ENCODE peak calls at places on chromosomes 2 and 18, in nine cellular contexts. One of them, this sample, is unnamed.

GRCh38 chr2:37507069-37507410 is 162.6 kb downstream of the QPCT start:
- DNase-seq in GM23338: no peak
- DNase-seq in OCI-LY7: no peak
- DNase-seq in GM23248: no peak
- DNase-seq in HCT116: no peak
- DNase-seq in neural progenitor cell: no peak
- DNase-seq in PC-3: no peak
- DNase-seq in SK-N-SH: no peak
- DNase-seq in MM.1S: no peak
- DNase-seq in this sample: no peak

GRCh38 chr2:80303825-80304521 is 579 bp downstream of the LRRTM1 start:
- DNase-seq in GM23338: peak; percentile 69
- DNase-seq in OCI-LY7: no peak
- DNase-seq in GM23248: peak; percentile 9
- DNase-seq in HCT116: no peak
- DNase-seq in neural progenitor cell: peak; percentile 79
- DNase-seq in PC-3: no peak
- DNase-seq in SK-N-SH: peak; percentile 78
- DNase-seq in MM.1S: no peak
- DNase-seq in this sample: no peak

GRCh38 chr2:43212216-43212828 is 14.1 kb downstream of the ZFP36L2 start:
- DNase-seq in GM23338: no peak
- DNase-seq in OCI-LY7: no peak
- DNase-seq in GM23248: no peak
- DNase-seq in HCT116: no peak
- DNase-seq in neural progenitor cell: no peak
- DNase-seq in PC-3: no peak
- DNase-seq in SK-N-SH: no peak
- DNase-seq in MM.1S: no peak
- DNase-seq in this sample: no peak

GRCh38 chr2:190718652-190719526 is 70.0 kb downstream of the NAB1 start:
- DNase-seq in GM23338: peak; percentile 18
- DNase-seq in OCI-LY7: no peak
- DNase-seq in GM23248: peak; percentile 75
- DNase-seq in HCT116: peak; percentile 66
- DNase-seq in neural progenitor cell: no peak
- DNase-seq in PC-3: peak; percentile 97
- DNase-seq in SK-N-SH: peak; percentile 16
- DNase-seq in MM.1S: no peak
- DNase-seq in this sample: peak; percentile 82

GRCh38 chr18:39053569-39053968 is 1488.0 kb upstream of the CELF4 start:
- DNase-seq in GM23338: no peak
- DNase-seq in OCI-LY7: no peak
- DNase-seq in GM23248: no peak
- DNase-seq in HCT116: no peak
- DNase-seq in neural progenitor cell: peak; percentile 14
- DNase-seq in PC-3: no peak
- DNase-seq in SK-N-SH: peak; percentile 13
- DNase-seq in MM.1S: no peak
- DNase-seq in this sample: no peak

GRCh38 chr2:127463155-127463991 is 45.1 kb downstream of the PROC start:
- DNase-seq in GM23338: peak; percentile 77
- DNase-seq in OCI-LY7: no peak
- DNase-seq in GM23248: no peak
- DNase-seq in HCT116: no peak
- DNase-seq in neural progenitor cell: peak; percentile 81
- DNase-seq in PC-3: no peak
- DNase-seq in SK-N-SH: peak; percentile 49
- DNase-seq in MM.1S: no peak
- DNase-seq in this sample: peak; percentile 17

GRCh38 chr2:62467475-62468321 is 38.3 kb downstream of the TMEM17 start:
- DNase-seq in GM23338: peak; percentile 34
- DNase-seq in OCI-LY7: no peak
- DNase-seq in GM23248: peak; percentile 74
- DNase-seq in HCT116: no peak
- DNase-seq in neural progenitor cell: no peak
- DNase-seq in PC-3: no peak
- DNase-seq in SK-N-SH: no peak
- DNase-seq in MM.1S: peak; percentile 70
- DNase-seq in this sample: no peak

GRCh38 chr2:161992526-161992925 is 81.5 kb downstream of the DPP4 start:
- DNase-seq in GM23338: no peak
- DNase-seq in OCI-LY7: no peak
- DNase-seq in GM23248: no peak
- DNase-seq in HCT116: no peak
- DNase-seq in neural progenitor cell: no peak
- DNase-seq in PC-3: no peak
- DNase-seq in SK-N-SH: no peak
- DNase-seq in MM.1S: peak; percentile 84
- DNase-seq in this sample: no peak

GRCh38 chr2:7517851-7518250 is 600.6 kb downstream of the RNF144A start:
- DNase-seq in GM23338: no peak
- DNase-seq in OCI-LY7: no peak
- DNase-seq in GM23248: no peak
- DNase-seq in HCT116: no peak
- DNase-seq in neural progenitor cell: no peak
- DNase-seq in PC-3: no peak
- DNase-seq in SK-N-SH: no peak
- DNase-seq in MM.1S: no peak
- DNase-seq in this sample: no peak

GRCh38 chr2:161095314-161095713 is 64.9 kb upstream of the TANK start:
- DNase-seq in GM23338: no peak
- DNase-seq in OCI-LY7: no peak
- DNase-seq in GM23248: no peak
- DNase-seq in HCT116: no peak
- DNase-seq in neural progenitor cell: no peak
- DNase-seq in PC-3: no peak
- DNase-seq in SK-N-SH: no peak
- DNase-seq in MM.1S: no peak
- DNase-seq in this sample: no peak

GRCh38 chr2:39913648-39914456 is 134.8 kb upstream of the THUMPD2 start:
- DNase-seq in GM23338: peak; percentile 81
- DNase-seq in OCI-LY7: peak; percentile 85
- DNase-seq in GM23248: peak; percentile 85
- DNase-seq in HCT116: peak; percentile 59
- DNase-seq in neural progenitor cell: peak; percentile 62
- DNase-seq in PC-3: peak; percentile 88
- DNase-seq in SK-N-SH: peak; percentile 57
- DNase-seq in MM.1S: peak; percentile 67
- DNase-seq in this sample: peak; percentile 69

GRCh38 chr2:40558772-40559171 is 106.9 kb upstream of the SLC8A1 start:
- DNase-seq in GM23338: no peak
- DNase-seq in OCI-LY7: no peak
- DNase-seq in GM23248: no peak
- DNase-seq in HCT116: no peak
- DNase-seq in neural progenitor cell: no peak
- DNase-seq in PC-3: no peak
- DNase-seq in SK-N-SH: no peak
- DNase-seq in MM.1S: no peak
- DNase-seq in this sample: no peak

GRCh38 chr2:106144621-106145331 is 49.3 kb downstream of the UXS1 start:
- DNase-seq in GM23338: no peak
- DNase-seq in OCI-LY7: no peak
- DNase-seq in GM23248: no peak
- DNase-seq in HCT116: no peak
- DNase-seq in neural progenitor cell: no peak
- DNase-seq in PC-3: no peak
- DNase-seq in SK-N-SH: no peak
- DNase-seq in MM.1S: no peak
- DNase-seq in this sample: no peak

GRCh38 chr2:134070281-134070731 is 183.6 kb upstream of the MGAT5 start:
- DNase-seq in GM23338: no peak
- DNase-seq in OCI-LY7: no peak
- DNase-seq in GM23248: no peak
- DNase-seq in HCT116: no peak
- DNase-seq in neural progenitor cell: no peak
- DNase-seq in PC-3: peak; percentile 19
- DNase-seq in SK-N-SH: no peak
- DNase-seq in MM.1S: no peak
- DNase-seq in this sample: no peak

GRCh38 chr2:119123359-119123758 is 35.2 kb downstream of the C1QL2 start:
- DNase-seq in GM23338: no peak
- DNase-seq in OCI-LY7: no peak
- DNase-seq in GM23248: no peak
- DNase-seq in HCT116: no peak
- DNase-seq in neural progenitor cell: peak; percentile 33
- DNase-seq in PC-3: no peak
- DNase-seq in SK-N-SH: no peak
- DNase-seq in MM.1S: no peak
- DNase-seq in this sample: no peak

GRCh38 chr2:108446703-108447102 is 2.3 kb upstream of the GCC2 start:
- DNase-seq in GM23338: no peak
- DNase-seq in OCI-LY7: no peak
- DNase-seq in GM23248: no peak
- DNase-seq in HCT116: no peak
- DNase-seq in neural progenitor cell: no peak
- DNase-seq in PC-3: peak; percentile 5
- DNase-seq in SK-N-SH: no peak
- DNase-seq in MM.1S: no peak
- DNase-seq in this sample: no peak

GRCh38 chr18:75036941-75037516 is 171.9 kb downstream of the PTGR3 start:
- DNase-seq in GM23338: no peak
- DNase-seq in OCI-LY7: no peak
- DNase-seq in GM23248: peak; percentile 2
- DNase-seq in HCT116: no peak
- DNase-seq in neural progenitor cell: no peak
- DNase-seq in PC-3: peak; percentile 65
- DNase-seq in SK-N-SH: no peak
- DNase-seq in MM.1S: no peak
- DNase-seq in this sample: no peak
- TF ChIP-seq EZH2phosphoT487 in GM23338: no peak
- TF ChIP-seq EZH2phosphoT487 in OCI-LY7: no peak
- TF ChIP-seq EZH2phosphoT487 in GM23248: no peak
- TF ChIP-seq EZH2phosphoT487 in HCT116: no peak
- TF ChIP-seq EZH2phosphoT487 in neural progenitor cell: no peak
- TF ChIP-seq EZH2phosphoT487 in PC-3: no peak
- TF ChIP-seq EZH2phosphoT487 in SK-N-SH: no peak
- TF ChIP-seq EZH2phosphoT487 in MM.1S: no peak
- TF ChIP-seq EZH2phosphoT487 in this sample: no peak

DNA sequence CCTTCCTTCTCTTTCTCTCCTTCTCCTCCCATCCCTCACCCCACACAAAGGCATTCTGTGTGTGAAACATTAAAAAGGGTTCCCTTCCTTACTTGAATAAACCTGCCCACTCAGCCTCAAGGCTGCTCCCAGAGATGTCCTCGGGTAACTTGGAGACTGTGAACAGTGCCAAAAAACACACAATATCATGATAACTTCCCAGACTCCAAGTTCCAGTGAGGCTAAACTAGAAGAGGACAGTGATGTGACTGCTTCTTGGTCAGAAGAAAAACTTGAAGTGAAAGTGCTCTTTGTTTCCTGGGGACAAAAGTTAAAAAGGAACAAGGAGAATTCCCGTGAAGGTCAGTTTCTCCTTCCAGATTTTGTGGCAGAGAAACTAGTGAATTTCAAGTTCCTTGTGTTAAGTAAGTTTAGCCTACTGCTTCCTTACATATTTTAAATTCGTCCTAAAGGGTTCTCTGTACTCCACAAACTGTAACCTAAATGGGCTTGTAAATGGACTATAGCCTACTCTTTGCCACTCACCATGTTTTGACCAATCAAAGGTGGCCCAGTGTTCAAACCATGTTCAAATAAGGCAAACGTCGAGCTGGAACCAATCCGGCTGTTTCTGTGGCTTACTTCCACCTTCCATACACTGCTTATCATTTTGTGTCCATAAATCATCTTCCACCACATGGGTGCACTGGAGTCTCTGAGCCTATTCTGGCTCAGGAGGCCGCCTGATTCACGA is 20.5 kb downstream of the TPRKB start:
- DNase-seq in GM23338: no peak
- DNase-seq in OCI-LY7: no peak
- DNase-seq in GM23248: no peak
- DNase-seq in HCT116: no peak
- DNase-seq in neural progenitor cell: no peak
- DNase-seq in PC-3: no peak
- DNase-seq in SK-N-SH: no peak
- DNase-seq in MM.1S: no peak
- DNase-seq in this sample: no peak
- H3K27ac ChIP-seq in GM23338: no peak overlapping the region
- H3K27ac ChIP-seq in OCI-LY7: no peak overlapping the region
- H3K27ac ChIP-seq in GM23248: no peak overlapping the region
- H3K27ac ChIP-seq in HCT116: no peak overlapping the region
- H3K27ac ChIP-seq in neural progenitor cell: no peak overlapping the region
- H3K27ac ChIP-seq in PC-3: no peak overlapping the region
- H3K27ac ChIP-seq in SK-N-SH: no peak overlapping the region
- H3K27ac ChIP-seq in MM.1S: no peak overlapping the region
- H3K27ac ChIP-seq in this sample: no peak overlapping the region

GRCh38 chr18:69985239-69985638 is 37.6 kb upstream of the CD226 start:
- DNase-seq in GM23338: peak; percentile 38
- DNase-seq in OCI-LY7: no peak
- DNase-seq in GM23248: no peak
- DNase-seq in HCT116: no peak
- DNase-seq in neural progenitor cell: no peak
- DNase-seq in PC-3: no peak
- DNase-seq in SK-N-SH: no peak
- DNase-seq in MM.1S: no peak
- DNase-seq in this sample: no peak
- TF ChIP-seq EZH2phosphoT487 in GM23338: no peak
- TF ChIP-seq EZH2phosphoT487 in OCI-LY7: no peak
- TF ChIP-seq EZH2phosphoT487 in GM23248: no peak
- TF ChIP-seq EZH2phosphoT487 in HCT116: no peak
- TF ChIP-seq EZH2phosphoT487 in neural progenitor cell: no peak
- TF ChIP-seq EZH2phosphoT487 in PC-3: no peak
- TF ChIP-seq EZH2phosphoT487 in SK-N-SH: no peak
- TF ChIP-seq EZH2phosphoT487 in MM.1S: no peak
- TF ChIP-seq EZH2phosphoT487 in this sample: no peak

GRCh38 chr2:102790086-102790453 is 28.2 kb downstream of the TMEM182 start:
- DNase-seq in GM23338: no peak
- DNase-seq in OCI-LY7: no peak
- DNase-seq in GM23248: no peak
- DNase-seq in HCT116: no peak
- DNase-seq in neural progenitor cell: no peak
- DNase-seq in PC-3: no peak
- DNase-seq in SK-N-SH: no peak
- DNase-seq in MM.1S: no peak
- DNase-seq in this sample: no peak

GRCh38 chr2:102792538-102793208 is 30.8 kb downstream of the TMEM182 start:
- DNase-seq in GM23338: peak; percentile 4
- DNase-seq in OCI-LY7: no peak
- DNase-seq in GM23248: no peak
- DNase-seq in HCT116: no peak
- DNase-seq in neural progenitor cell: peak; percentile 17
- DNase-seq in PC-3: no peak
- DNase-seq in SK-N-SH: no peak
- DNase-seq in MM.1S: no peak
- DNase-seq in this sample: no peak

GRCh38 chr2:102789349-102790085 is 27.7 kb downstream of the TMEM182 start:
- DNase-seq in GM23338: peak; percentile 19
- DNase-seq in OCI-LY7: no peak
- DNase-seq in GM23248: no peak
- DNase-seq in HCT116: no peak
- DNase-seq in neural progenitor cell: peak; percentile 22
- DNase-seq in PC-3: no peak
- DNase-seq in SK-N-SH: no peak
- DNase-seq in MM.1S: no peak
- DNase-seq in this sample: no peak

GRCh38 chr2:102788216-102788879 is 26.5 kb downstream of the TMEM182 start:
- DNase-seq in GM23338: no peak
- DNase-seq in OCI-LY7: no peak
- DNase-seq in GM23248: no peak
- DNase-seq in HCT116: no peak
- DNase-seq in neural progenitor cell: no peak
- DNase-seq in PC-3: no peak
- DNase-seq in SK-N-SH: no peak
- DNase-seq in MM.1S: no peak
- DNase-seq in this sample: no peak

GRCh38 chr2:102788880-102789250 is 27.0 kb downstream of the TMEM182 start:
- DNase-seq in GM23338: no peak
- DNase-seq in OCI-LY7: no peak
- DNase-seq in GM23248: no peak
- DNase-seq in HCT116: no peak
- DNase-seq in neural progenitor cell: no peak
- DNase-seq in PC-3: no peak
- DNase-seq in SK-N-SH: no peak
- DNase-seq in MM.1S: no peak
- DNase-seq in this sample: no peak
- H3K27ac ChIP-seq in GM23338: no peak overlapping the region
- H3K27ac ChIP-seq in OCI-LY7: no peak overlapping the region
- H3K27ac ChIP-seq in GM23248: no peak overlapping the region
- H3K27ac ChIP-seq in HCT116: no peak overlapping the region
- H3K27ac ChIP-seq in neural progenitor cell: no peak overlapping the region
- H3K27ac ChIP-seq in PC-3: no peak overlapping the region
- H3K27ac ChIP-seq in SK-N-SH: no peak overlapping the region
- H3K27ac ChIP-seq in MM.1S: no peak overlapping the region
- H3K27ac ChIP-seq in this sample: no peak overlapping the region

This sample was measured in hepatocyte.